ENCODE peak calls at places on chromosomes 12 and 14, in seven cellular contexts. U, E, I, H, Q, V and W are unnamed samples.

GRCh38 chr14:69755299-69755698 is 11.6 kb upstream of the SRSF5 start:
- DNase-seq in I (no peak), H (no peak), V (no peak), Q (peak; percentile 47), E (no peak), U (no peak), W (no peak)

GRCh38 chr12:101490286-101490920 is 15.3 kb downstream of the SPIC start:
- DNase-seq in Q (peak; percentile 34), I (peak; percentile 50), H (peak; percentile 29), E (peak; percentile 62), V (no peak), U (no peak), W (no peak)

GRCh38 chr14:65255583-65256443 is 153.5 kb upstream of the MAX start:
- DNase-seq in Q (peak; percentile 94), I (peak; percentile 32), E (peak; percentile 32), V (no peak), U (no peak), H (peak; percentile 49), W (peak; percentile 68)

GRCh38 chr14:77889971-77890442 is 90.1 kb downstream of the ADCK1 start:
- DNase-seq in Q (no peak), E (no peak), U (no peak), I (no peak), H (peak; percentile 28), V (no peak), W (peak; percentile 69)

GRCh38 chr14:105169776-105170655 is 1.4 kb upstream of the JAG2 start:
- DNase-seq in H (no peak), E (no peak), V (no peak), U (peak; percentile 14), Q (no peak), I (no peak), W (no peak)

GRCh38 chr12:111753144-111753881 is 13.4 kb upstream of the ALDH2 start:
- DNase-seq in I (peak; percentile 62), Q (peak; percentile 65), E (peak; percentile 63), U (no peak), H (peak; percentile 61), V (peak; percentile 19), W (no peak)

GRCh38 chr12:130440411-130441080 is 102.9 kb downstream of the PIWIL1 start:
- DNase-seq in H (no peak), Q (no peak), E (no peak), I (no peak), U (no peak), V (no peak), W (no peak)

GRCh38 chr12:108822458-108823205 is 34.8 kb downstream of the SSH1 start:
- DNase-seq in Q (no peak), H (no peak), U (no peak), V (no peak), I (no peak), E (no peak), W (no peak)

GRCh38 chr12:57591567-57592325 is 754 bp downstream of the PIP4K2C start:
- DNase-seq in Q (peak; percentile 45), V (no peak), I (peak; percentile 33), U (no peak), E (no peak), H (no peak), W (no peak)

DNA sequence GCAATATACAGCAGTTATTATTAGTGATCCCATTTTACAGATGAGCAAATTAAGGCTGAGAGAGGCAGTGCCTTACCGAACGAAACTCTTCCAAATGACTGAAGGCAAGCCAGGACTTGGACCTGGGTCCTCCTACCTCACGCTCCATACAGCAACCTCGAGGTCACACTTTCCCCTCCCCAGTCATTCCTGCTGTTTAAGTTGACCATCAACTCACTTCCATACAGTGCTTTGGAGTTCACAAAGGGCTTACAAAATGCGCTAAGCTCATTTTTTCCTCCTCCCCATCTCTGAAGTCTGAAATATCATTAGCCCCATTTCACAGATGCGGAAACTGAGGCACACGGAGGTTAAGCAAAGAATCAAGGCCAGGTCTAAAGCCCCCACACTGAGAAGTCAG is 4.3 kb downstream of the HNF1A start:
- DNase-seq in Q (no peak), H (no peak), I (no peak), E (no peak), V (no peak), U (no peak), W (no peak)
- H3K27ac ChIP-seq in Q (no peak overlapping the region), H (no peak overlapping the region), I (no peak overlapping the region), E (peak overlapping the region; percentile 96), V (no peak overlapping the region), U (no peak overlapping the region), W (no peak overlapping the region)

GRCh38 chr12:93174048-93174447 is 203.7 kb upstream of the NUDT4 start:
- DNase-seq in Q (no peak), E (no peak), H (no peak), V (no peak), U (no peak), I (no peak), W (no peak)
- H3K27ac ChIP-seq in Q (no peak overlapping the region), E (no peak overlapping the region), H (no peak overlapping the region), V (no peak overlapping the region), U (no peak overlapping the region), I (no peak overlapping the region), W (no peak overlapping the region)

GRCh38 chr14:45083622-45083978 is 316 bp upstream of the PRPF39 start:
- DNase-seq in Q (no peak), H (no peak), I (no peak), V (no peak), U (no peak), E (no peak), W (no peak)

GRCh38 chr14:45083979-45084722 is at the start of gene PRPF39:
- DNase-seq in Q (peak; percentile 96), I (peak; percentile 95), H (peak; percentile 95), U (peak; percentile 94), E (peak; percentile 93), V (peak; percentile 88), W (peak; percentile 44)

GRCh38 chr14:45089813-45090212 is 5.9 kb downstream of the PRPF39 start:
- DNase-seq in I (no peak), E (no peak), Q (no peak), U (no peak), V (no peak), H (peak; percentile 66), W (peak; percentile 45)

GRCh38 chr14:45082420-45082819 is 1.5 kb upstream of the PRPF39 start:
- DNase-seq in I (no peak), Q (no peak), E (peak; percentile 4), V (no peak), H (no peak), U (no peak), W (no peak)

DNA sequence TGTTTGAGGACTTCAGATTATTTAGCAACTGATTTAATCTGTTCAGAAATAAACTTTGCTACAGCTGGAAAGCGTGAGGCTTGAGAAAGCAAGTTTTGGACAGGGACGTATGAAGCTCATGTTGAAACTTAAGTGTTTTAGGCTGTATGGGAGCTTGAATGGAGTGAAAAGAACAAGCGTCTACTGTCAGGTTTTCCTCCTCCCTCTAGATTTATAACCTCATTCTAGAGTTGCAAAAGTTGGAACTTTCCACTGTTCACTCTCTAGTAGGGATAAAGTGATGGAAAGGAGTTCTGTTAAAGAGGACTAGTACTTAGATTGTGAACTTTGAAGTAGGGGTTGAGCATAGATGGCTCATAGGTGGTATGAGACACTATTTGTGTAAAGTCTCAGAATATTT is 1.1 kb downstream of the PRPF39 start:
- DNase-seq in E (no peak), Q (no peak), I (no peak), V (no peak), U (no peak), H (no peak), W (no peak)
- H3K27ac ChIP-seq in E (peak overlapping the region; percentile 80), Q (peak overlapping the region; percentile 85), I (peak overlapping the region; percentile 91), V (no peak overlapping the region), U (peak overlapping the region; percentile 84), H (no peak overlapping the region), W (peak overlapping the region; percentile 77)

GRCh38 chr12:68623059-68623458 is 12.4 kb downstream of the RAP1B start:
- DNase-seq in H (no peak), U (no peak), V (no peak), I (no peak), E (no peak), Q (no peak), W (no peak)

GRCh38 chr12:68622250-68622649 is 11.6 kb downstream of the RAP1B start:
- DNase-seq in H (no peak), E (no peak), I (no peak), Q (no peak), U (no peak), V (no peak), W (no peak)

GRCh38 chr12:68624933-68625332 is 14.2 kb downstream of the RAP1B start:
- DNase-seq in H (no peak), Q (no peak), I (no peak), V (no peak), E (no peak), U (no peak), W (no peak)

GRCh38 chr12:68621092-68622081 is 10.7 kb downstream of the RAP1B start:
- DNase-seq in E (no peak), Q (no peak), H (no peak), I (no peak), U (no peak), V (no peak), W (no peak)

DNA sequence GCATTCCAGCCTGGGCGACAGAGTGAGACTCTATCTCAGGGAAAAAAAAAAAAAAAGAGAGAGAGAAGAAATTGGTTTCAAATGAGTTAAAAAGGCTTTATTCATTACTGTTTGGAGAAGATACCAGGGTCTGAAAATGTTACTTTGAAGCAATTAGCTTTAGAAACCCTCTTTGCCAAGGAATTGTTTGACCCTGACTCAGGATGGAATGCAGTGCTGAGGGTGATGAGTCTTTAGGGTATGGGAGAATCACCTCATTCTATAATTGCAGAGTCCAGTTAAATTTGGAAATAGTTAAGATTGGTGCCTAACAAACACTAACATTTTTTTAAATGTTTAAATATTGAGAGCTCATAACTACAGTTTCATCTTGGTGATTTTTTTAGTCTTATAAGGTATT is 13.3 kb downstream of the RAP1B start:
- DNase-seq in Q (no peak), V (no peak), U (no peak), H (no peak), E (no peak), I (no peak), W (no peak)
- H3K27ac ChIP-seq in Q (no peak overlapping the region), V (no peak overlapping the region), U (no peak overlapping the region), H (no peak overlapping the region), E (no peak overlapping the region), I (no peak overlapping the region), W (no peak overlapping the region)

GRCh38 chr14:68363401-68363800 is 429.5 kb downstream of the ZFP36L1 start:
- DNase-seq in U (no peak), I (peak; percentile 54), H (no peak), Q (no peak), V (no peak), E (peak; percentile 44), W (no peak)
- H3K27ac ChIP-seq in U (no peak overlapping the region), I (peak overlapping the region; percentile 85), H (no peak overlapping the region), Q (peak overlapping the region; percentile 10), V (peak overlapping the region; percentile 70), E (no peak overlapping the region), W (no peak overlapping the region)